ENCODE peak calls at places on chromosomes 4 and X, in five cellular contexts. G is GM04504, Y is HCT116, N is substantia nigra, D is aorta. S is an unnamed sample.

GRCh38 chr4:182604953-182605352 is 312.2 kb downstream of the DCTD start:
- DNase-seq in N (no peak), Y (no peak), G (no peak), D (no peak), S (peak; percentile 85)

GRCh38 chr4:53802500-53802899 is 211.2 kb upstream of the LNX1 start:
- DNase-seq in Y (no peak), D (no peak), G (no peak), N (no peak), S (no peak)

GRCh38 chrX:150087612-150088011 is 149.3 kb upstream of the EOLA2 start:
- DNase-seq in G (no peak), N (no peak), Y (no peak), D (no peak), S (no peak)

GRCh38 chr4:151227731-151228130 is 49.2 kb upstream of the PRSS48 start:
- DNase-seq in D (peak; percentile 82), Y (no peak), N (peak; percentile 25), G (peak; percentile 60), S (peak; percentile 71)

GRCh38 chr4:94744830-94745229 is 12.9 kb upstream of the BMPR1B start:
- DNase-seq in G (no peak), D (no peak), N (no peak), Y (no peak), S (no peak)

GRCh38 chr4:65661469-65661868 is 8.8 kb downstream of the EPHA5 start:
- DNase-seq in G (no peak), N (no peak), Y (no peak), D (no peak), S (peak; percentile 50)

GRCh38 chr4:152401424-152401823 is 134.5 kb downstream of the FBXW7 start:
- DNase-seq in N (no peak), G (no peak), D (no peak), Y (no peak), S (no peak)

GRCh38 chr4:1775731-1776500 is 17.2 kb upstream of the FGFR3 start:
- DNase-seq in D (no peak), N (peak; percentile 34), Y (no peak), G (no peak), S (no peak)

GRCh38 chr4:118173956-118174355 is 139.7 kb downstream of the NDST3 start:
- DNase-seq in N (no peak), D (no peak), Y (no peak), G (peak; percentile 48), S (peak; percentile 74)

GRCh38 chrX:63275127-63275526 is 76.0 kb downstream of the SPIN4 start:
- DNase-seq in D (peak; percentile 57), N (no peak), G (no peak), Y (peak; percentile 8), S (no peak)

S was measured in fibroblast of lung.